ENCODE peak calls at places on chromosomes 3 and 15, in five cellular contexts. G is sigmoid colon, H is A549, X is ovary, I is esophagus muscularis mucosa. E is an unnamed sample.

GRCh38 chr3:16183601-16184270 is 9.3 kb downstream of the GALNT15 start:
- DNase-seq in I (no peak), G (no peak), H (no peak), X (no peak), E (no peak)

GRCh38 chr3:184240384-184241140 is 8.2 kb downstream of the ALG3 start:
- DNase-seq in I (no peak), H (no peak), X (no peak), G (no peak), E (no peak)

GRCh38 chr3:132777171-132777570 is 55.0 kb upstream of the NPHP3 start:
- DNase-seq in H (no peak), I (no peak), G (no peak), X (no peak), E (no peak)

GRCh38 chr15:40787344-40787841 is 17.6 kb downstream of the C15orf62 start:
- DNase-seq in I (no peak), G (peak), H (no peak), X (no peak), E (peak)

GRCh38 chr15:101675796-101676582 is 23.8 kb upstream of the TM2D3 start:
- DNase-seq in G (no peak), I (no peak), H (peak), X (no peak), E (no peak)

GRCh38 chr15:99021669-99022068 is 14.1 kb upstream of the PGPEP1L start:
- DNase-seq in X (no peak), I (peak), H (no peak), G (no peak), E (no peak)

GRCh38 chr3:14133876-14134275 is 9.0 kb downstream of the TMEM43 start:
- DNase-seq in G (no peak), X (no peak), I (no peak), H (no peak), E (no peak)

GRCh38 chr3:153734777-153735551 is 386.2 kb upstream of the ARHGEF26 start:
- DNase-seq in G (no peak), I (no peak), H (peak), X (no peak), E (no peak)

GRCh38 chr3:15332405-15333098 is at the start of gene SH3BP5:
- DNase-seq in G (peak), X (peak), H (peak), I (no peak), E (peak)

GRCh38 chr3:150588027-150588830 is 14.9 kb upstream of the SELENOT start:
- DNase-seq in H (no peak), G (no peak), I (no peak), X (no peak), E (no peak)

GRCh38 chr3:122066331-122067213 is 11.4 kb downstream of the CD86 start:
- DNase-seq in H (no peak), X (no peak), G (no peak), I (no peak), E (no peak)

GRCh38 chr3:38579551-38580449 is 69.7 kb downstream of the SCN5A start:
- DNase-seq in X (no peak), I (peak), G (no peak), H (no peak), E (peak)

GRCh38 chr15:59722032-59722431 is 32.9 kb upstream of the BNIP2 start:
- DNase-seq in G (no peak), X (no peak), H (no peak), I (peak), E (no peak)

GRCh38 chr3:133414021-133414392 is 14.2 kb downstream of the BFSP2 start:
- DNase-seq in G (no peak), H (no peak), X (no peak), I (no peak), E (no peak)

GRCh38 chr3:61704807-61705206 is 143.4 kb downstream of the PTPRG start:
- DNase-seq in I (no peak), G (no peak), X (no peak), H (no peak), E (no peak)

GRCh38 chr15:40081691-40082194 is 26.9 kb downstream of the BMF start:
- DNase-seq in G (peak), X (peak), I (no peak), H (no peak), E (peak)

GRCh38 chr3:42790714-42791229 is 13.5 kb downstream of the HIGD1A start:
- DNase-seq in G (no peak), I (no peak), H (no peak), X (no peak), E (no peak)

GRCh38 chr3:189967254-189967865 is 153.3 kb downstream of the P3H2 start:
- DNase-seq in H (peak), I (no peak), X (no peak), G (no peak), E (no peak)

GRCh38 chr3:9207076-9207763 is 42.2 kb downstream of the SRGAP3 start:
- DNase-seq in H (no peak), I (no peak), X (no peak), G (peak), E (no peak)

GRCh38 chr15:87672309-87672897 is 584.1 kb downstream of the NTRK3 start:
- DNase-seq in G (no peak), X (no peak), H (peak), I (no peak), E (no peak)

GRCh38 chr3:30199096-30199734 is 407.2 kb upstream of the TGFBR2 start:
- DNase-seq in I (no peak), H (peak), G (peak), X (peak), E (peak)

GRCh38 chr3:193396451-193397244 is 18.1 kb upstream of the ATP13A5 start:
- DNase-seq in G (no peak), I (peak), X (no peak), H (no peak), E (no peak)

GRCh38 chr3:44280631-44281030 is 38.9 kb downstream of the TOPAZ1 start:
- DNase-seq in G (no peak), X (no peak), H (no peak), I (no peak), E (no peak)

GRCh38 chr3:10406414-10406813 is 85.5 kb upstream of the SEC13 start:
- DNase-seq in X (no peak), H (no peak), I (no peak), G (no peak), E (no peak)

GRCh38 chr3:106034313-106034712 is 165.5 kb upstream of the CBLB start:
- DNase-seq in H (no peak), I (no peak), X (no peak), G (no peak), E (no peak)

GRCh38 chr3:42202239-42202865 is 63.6 kb downstream of the CCK start:
- DNase-seq in H (no peak), G (no peak), I (no peak), X (no peak), E (no peak)

GRCh38 chr3:48372377-48372770 is 355 bp downstream of the FBXW12 start:
- DNase-seq in G (no peak), I (no peak), X (no peak), H (no peak), E (no peak)

GRCh38 chr3:117885046-117885445 is 1149.6 kb downstream of the IGSF11 start:
- DNase-seq in I (no peak), X (no peak), G (no peak), H (no peak), E (no peak)

GRCh38 chr3:139695701-139696422 is 18.1 kb upstream of the NMNAT3 start:
- DNase-seq in G (no peak), I (no peak), H (no peak), X (no peak), E (no peak)

GRCh38 chr3:65128346-65128745 is 440.5 kb upstream of the ADAMTS9 start:
- DNase-seq in X (no peak), G (no peak), I (no peak), H (no peak), E (no peak)

GRCh38 chr3:128613083-128613829 is 37.4 kb downstream of the RPN1 start:
- DNase-seq in H (no peak), X (no peak), I (no peak), G (no peak), E (no peak)

GRCh38 chr3:184171562-184171961 is 3.1 kb upstream of the AP2M1 start:
- DNase-seq in X (peak), H (no peak), G (no peak), I (no peak), E (no peak)

GRCh38 chr15:85485956-85486567 is 105.7 kb downstream of the AKAP13 start:
- DNase-seq in X (no peak), I (no peak), H (peak), G (no peak), E (peak)

GRCh38 chr3:107689355-107689754 is 166.6 kb downstream of the BBX start:
- DNase-seq in X (no peak), I (no peak), H (no peak), G (no peak), E (no peak)

GRCh38 chr3:150331978-150332568 is 76.0 kb upstream of the TSC22D2 start:
- DNase-seq in H (no peak), G (no peak), X (no peak), I (no peak), E (no peak)

GRCh38 chr15:101207867-101208288 is 44.0 kb downstream of the CHSY1 start:
- DNase-seq in I (no peak), H (no peak), X (no peak), G (peak), E (peak)

GRCh38 chr3:170130532-170130931 is 51.0 kb downstream of the PHC3 start:
- DNase-seq in G (no peak), I (no peak), H (no peak), X (no peak), E (no peak)

GRCh38 chr3:170132335-170132734 is 49.2 kb downstream of the PHC3 start:
- DNase-seq in H (no peak), G (no peak), I (no peak), X (no peak), E (no peak)

GRCh38 chr3:170128977-170129431 is 52.5 kb downstream of the PHC3 start:
- DNase-seq in X (no peak), I (no peak), G (no peak), H (no peak), E (no peak)

GRCh38 chr3:170128259-170128976 is 53.1 kb downstream of the PHC3 start:
- DNase-seq in G (no peak), X (no peak), I (no peak), H (no peak), E (no peak)
- TF ChIP-seq EP300 in G (no peak), X (no peak), I (no peak), H (no peak), E (no peak)

GRCh38 chr15:56222302-56222701 is 21.4 kb downstream of the RFX7 start:
- DNase-seq in G (no peak), X (no peak), I (no peak), H (no peak), E (no peak)
- TF ChIP-seq EP300 in G (no peak), X (no peak), I (no peak), H (no peak), E (no peak)

GRCh38 chr3:24492971-24493551 is 1.6 kb downstream of the THRB start:
- DNase-seq in G (no peak), H (no peak), X (no peak), I (no peak), E (no peak)

GRCh38 chr3:24495334-24495994 is 814 bp upstream of the THRB start:
- DNase-seq in H (peak), X (peak), I (no peak), G (peak), E (peak)

GRCh38 chr3:24493951-24494615 is 567 bp downstream of the THRB start:
- DNase-seq in X (peak), I (no peak), H (peak), G (peak), E (peak)

GRCh38 chr3:24496529-24497482 is 2.2 kb upstream of the THRB start:
- DNase-seq in G (peak), X (peak), H (peak), I (no peak), E (peak)

DNA sequence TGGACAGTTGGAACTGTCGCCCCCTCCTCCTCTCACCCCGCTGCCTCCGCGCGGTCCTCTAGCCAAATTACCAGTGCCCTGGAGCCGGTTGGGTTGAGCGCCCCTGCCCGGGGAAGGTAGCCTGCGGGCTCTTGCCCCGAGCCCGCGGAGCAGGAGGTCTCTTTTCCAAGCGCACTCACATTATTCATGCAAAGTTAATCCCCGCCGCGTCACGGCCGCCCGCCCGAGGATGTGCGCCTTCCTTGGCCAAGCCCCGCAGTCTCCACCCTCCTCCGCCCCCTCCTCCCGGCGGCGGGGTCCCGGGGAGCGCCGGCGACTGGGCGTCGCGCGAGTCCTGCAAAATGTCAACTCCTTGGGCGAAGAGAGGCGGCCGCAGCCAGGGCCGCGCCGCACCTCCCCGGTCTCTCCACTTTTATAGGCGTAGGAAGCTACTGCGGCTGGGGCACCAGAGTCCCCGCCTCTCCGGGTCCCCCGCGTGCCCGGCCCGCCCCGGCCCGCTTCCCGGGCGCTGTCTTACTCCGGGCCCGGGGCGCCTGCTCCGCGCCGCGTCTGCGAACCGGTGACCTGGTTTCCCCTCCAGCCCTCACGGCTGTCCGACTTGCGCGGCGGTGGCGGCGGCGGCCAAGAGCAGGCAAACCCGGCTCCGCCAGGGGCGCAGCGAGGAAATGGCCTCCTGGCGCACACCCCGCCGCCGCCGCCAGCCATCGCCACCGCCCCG is at the start of gene THRB:
- DNase-seq in X (peak), H (peak), I (no peak), G (peak), E (peak)
- TF ChIP-seq EP300 in X (no peak), H (no peak), I (no peak), G (no peak), E (no peak)

GRCh38 chr3:125618851-125619250 is 23.6 kb upstream of the OSBPL11 start:
- DNase-seq in H (no peak), G (no peak), X (no peak), I (no peak), E (no peak)

GRCh38 chr3:125628212-125628611 is 32.9 kb upstream of the OSBPL11 start:
- DNase-seq in I (no peak), G (no peak), H (no peak), X (no peak), E (no peak)

GRCh38 chr3:125624341-125624740 is 29.0 kb upstream of the OSBPL11 start:
- DNase-seq in X (no peak), H (no peak), I (no peak), G (no peak), E (no peak)

GRCh38 chr3:125618208-125618607 is 22.9 kb upstream of the OSBPL11 start:
- DNase-seq in H (no peak), X (no peak), G (no peak), I (no peak), E (no peak)

GRCh38 chr3:125622381-125622788 is 27.1 kb upstream of the OSBPL11 start:
- DNase-seq in I (no peak), G (peak), H (no peak), X (no peak), E (no peak)
- TF ChIP-seq EP300 in I (no peak), G (peak), H (no peak), X (no peak), E (peak)

E was measured in stomach.